ENCODE peak calls at places on chromosome 14, in six cellular contexts. O is K562, W is HepG2, Z is Panc1, J is transverse colon, X is spleen. U is an unnamed sample. For H3K4me1, the result is how much of the 10 kb centered on the place peaks cover.

GRCh38 chr14:39228509-39229221 is 5.0 kb upstream of the MIA2 start:
- DNase-seq in W (no peak), J (no peak), X (no peak), Z (no peak), O (no peak), U (no peak)

GRCh38 chr14:73403181-73403752 is 55.1 kb downstream of the NUMB start:
- DNase-seq in J (no peak), Z (no peak), O (no peak), X (no peak), W (no peak), U (no peak)

GRCh38 chr14:75458305-75458704 is 30.5 kb downstream of the JDP2 start:
- DNase-seq in W (no peak), O (no peak), X (no peak), Z (no peak), J (no peak), U (no peak)

GRCh38 chr14:101442451-101442850 is 118.8 kb upstream of the DIO3 start:
- DNase-seq in O (no peak), Z (no peak), J (no peak), W (no peak), X (peak), U (no peak)

GRCh38 chr14:98077176-98077575 is 1194.8 kb downstream of the BCL11B start:
- DNase-seq in J (no peak), X (no peak), W (no peak), Z (no peak), O (no peak), U (no peak)

GRCh38 chr14:77390188-77390587 is 13.0 kb downstream of the SAMD15 start:
- DNase-seq in X (no peak), Z (no peak), J (no peak), W (peak), O (no peak), U (no peak)

GRCh38 chr14:93095742-93096510 is 19.8 kb downstream of the ITPK1 start:
- DNase-seq in O (no peak), X (no peak), W (no peak), J (no peak), Z (no peak), U (no peak)

GRCh38 chr14:31360919-31361662 is 59.3 kb downstream of the HEATR5A start:
- DNase-seq in O (no peak), W (no peak), Z (peak), X (no peak), J (no peak), U (no peak)

GRCh38 chr14:23430733-23431105 is 4.7 kb downstream of the MYH7 start:
- DNase-seq in W (no peak), J (no peak), X (peak), O (no peak), Z (no peak), U (no peak)

GRCh38 chr14:54085841-54086240 is 129.2 kb upstream of the BMP4 start:
- DNase-seq in X (no peak), Z (no peak), W (no peak), O (no peak), J (no peak), U (no peak)

GRCh38 chr14:76306131-76306530 is 69.8 kb upstream of the ESRRB start:
- DNase-seq in J (no peak), O (no peak), Z (no peak), W (no peak), X (no peak), U (no peak)

GRCh38 chr14:71583246-71583645 is 349.0 kb upstream of the RGS6 start:
- DNase-seq in Z (no peak), J (no peak), O (no peak), W (no peak), X (no peak), U (no peak)

GRCh38 chr14:72451081-72451972 is 442.6 kb downstream of the DPF3 start:
- DNase-seq in X (no peak), O (no peak), Z (no peak), W (no peak), J (peak), U (no peak)

GRCh38 chr14:34749408-34749807 is 35.0 kb upstream of the CFL2 start:
- DNase-seq in X (no peak), O (no peak), W (no peak), Z (no peak), J (no peak), U (no peak)

GRCh38 chr14:25050494-25051170 is 685 bp upstream of the STXBP6 start:
- DNase-seq in O (no peak), X (no peak), W (no peak), Z (no peak), J (no peak), U (no peak)

GRCh38 chr14:73059326-73059725 is 992 bp downstream of the RBM25 start:
- DNase-seq in Z (no peak), J (no peak), O (no peak), X (no peak), W (peak), U (no peak)

GRCh38 chr14:68521952-68522509 is 270.8 kb downstream of the ZFP36L1 start:
- DNase-seq in X (no peak), W (no peak), J (no peak), O (no peak), Z (no peak), U (no peak)

GRCh38 chr14:37241206-37241605 is 43.5 kb downstream of the MIPOL1 start:
- DNase-seq in W (no peak), J (no peak), X (no peak), Z (no peak), O (no peak), U (no peak)

GRCh38 chr14:66109426-66109825 is 376.7 kb upstream of the CCDC196 start:
- DNase-seq in X (no peak), W (no peak), J (no peak), Z (no peak), O (no peak), U (no peak)

GRCh38 chr14:22572562-22573058 is 16.4 kb downstream of the DAD1 start:
- DNase-seq in J (no peak), W (peak), O (no peak), Z (no peak), X (no peak), U (no peak)

GRCh38 chr14:32224731-32225377 is 21.8 kb upstream of the RNU6-8 start:
- DNase-seq in O (peak), Z (no peak), W (peak), J (no peak), X (no peak), U (no peak)

GRCh38 chr14:76480426-76480825 is 104.5 kb downstream of the ESRRB start:
- DNase-seq in X (no peak), J (no peak), O (no peak), W (no peak), Z (no peak), U (no peak)

GRCh38 chr14:46399049-46399448 is 252.5 kb downstream of the RPL10L start:
- DNase-seq in J (peak), Z (no peak), O (no peak), X (no peak), W (no peak), U (no peak)

GRCh38 chr14:23636317-23637211 is at the start of gene DHRS2:
- DNase-seq in X (no peak), O (no peak), Z (no peak), W (peak), J (no peak), U (no peak)

GRCh38 chr14:35051796-35052195 is 5.7 kb downstream of the FAM177A1 start:
- DNase-seq in O (no peak), Z (no peak), J (no peak), W (peak), X (no peak), U (no peak)

GRCh38 chr14:103667671-103668070 is 38.7 kb downstream of the KLC1 start:
- DNase-seq in Z (no peak), J (no peak), W (no peak), X (no peak), O (no peak), U (no peak)

GRCh38 chr14:96590190-96590860 is 88.1 kb downstream of the PAPOLA start:
- DNase-seq in O (no peak), W (no peak), X (peak), J (no peak), Z (no peak), U (no peak)

GRCh38 chr14:64303471-64303917 is 9.3 kb upstream of the ESR2 start:
- DNase-seq in W (peak), J (no peak), X (no peak), O (peak), Z (peak), U (no peak)

GRCh38 chr14:105096206-105096875 is 31.1 kb upstream of the GPR132 start:
- DNase-seq in Z (no peak), X (peak), W (no peak), O (no peak), J (no peak), U (no peak)

GRCh38 chr14:64848239-64848638 is 31.5 kb downstream of the SPTB start:
- DNase-seq in W (no peak), J (no peak), Z (no peak), X (no peak), O (no peak), U (no peak)

GRCh38 chr14:99475179-99475578 is 5.5 kb downstream of the SETD3 start:
- DNase-seq in J (no peak), X (no peak), O (no peak), W (no peak), Z (no peak), U (no peak)

GRCh38 chr14:50311974-50312733 is at the start of the genes DMAC2L and L2HGDH:
- DNase-seq in X (peak), W (peak), Z (peak), O (peak), J (peak), U (peak)
- TF ChIP-seq CTCF in X (no peak), W (peak), Z (peak), O (no peak), J (no peak), U (peak)

DNA sequence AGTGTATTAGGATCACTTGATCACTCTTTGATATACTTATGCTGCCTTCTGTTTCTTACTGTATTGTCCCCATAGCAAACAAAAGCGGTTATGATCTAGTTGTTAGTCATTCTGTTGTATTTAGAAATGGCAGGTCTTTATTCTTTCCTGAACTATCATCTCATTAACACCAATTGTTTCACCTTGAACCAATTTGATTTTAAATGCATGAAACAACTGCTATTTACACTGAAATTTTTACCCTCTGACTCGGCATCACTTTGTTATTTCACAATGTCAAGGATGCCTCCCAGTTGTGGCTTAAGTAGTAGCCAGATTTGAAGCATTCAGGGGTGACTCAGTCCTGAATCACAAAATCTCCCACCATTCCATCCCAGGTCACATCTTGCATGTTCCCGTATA is 303.5 kb downstream of the EGLN3 start:
- DNase-seq in X (no peak), Z (peak), W (no peak), O (no peak), J (no peak), U (no peak)
- TF ChIP-seq POLR2AphosphoS5 in X (no peak), Z (no peak), W (no peak), O (no peak), J (no peak), U (no peak)

DNA sequence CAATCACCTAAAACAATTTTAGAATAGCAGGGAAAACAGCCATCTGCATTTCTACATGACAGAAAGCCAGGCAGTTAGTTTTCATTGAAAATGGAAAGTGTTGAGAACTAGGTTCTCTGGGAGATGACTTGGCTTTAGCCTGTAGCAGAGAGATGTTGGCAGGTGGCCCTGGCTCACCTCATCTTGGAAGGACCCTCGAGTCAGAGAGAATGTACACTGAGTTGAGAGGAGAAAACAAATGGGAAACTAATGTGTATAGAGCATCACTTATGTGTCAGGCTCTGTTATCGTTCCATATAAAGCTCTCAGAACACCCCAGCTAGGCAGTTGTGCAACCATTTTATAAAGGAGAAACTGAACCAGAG is 51.9 kb downstream of the SUSD6 start:
- DNase-seq in Z (no peak), O (no peak), X (no peak), J (no peak), W (no peak), U (no peak)
- H3K4me1 ChIP-seq in Z (under half), O (under half), X (half or more), J (half or more), W (half or more), U (under half)

DNA sequence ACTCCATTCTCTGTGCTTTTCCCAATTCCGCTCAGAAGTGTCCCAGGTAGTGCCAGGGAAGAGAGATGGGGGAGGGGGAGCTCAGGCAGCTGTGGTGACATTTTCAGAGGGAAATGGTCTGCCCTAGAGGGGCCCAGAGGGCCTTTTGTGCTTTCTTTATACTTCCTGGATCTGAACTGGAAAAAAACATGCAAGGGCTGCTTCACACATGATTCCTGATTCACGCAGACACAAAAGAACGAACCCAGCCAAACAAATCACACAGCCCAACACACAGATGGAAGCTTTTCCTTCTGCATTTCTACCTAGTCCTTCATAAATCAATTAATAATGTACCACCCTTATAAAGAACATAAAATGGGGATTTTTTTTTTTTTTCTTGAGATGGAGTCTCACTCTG is 26.5 kb downstream of the GPR68 start:
- DNase-seq in X (no peak), W (no peak), O (no peak), Z (no peak), J (no peak), U (no peak)
- TF ChIP-seq CTCF in X (no peak), W (no peak), O (no peak), Z (no peak), J (no peak), U (no peak)

GRCh38 chr14:60723218-60724079 is 702 bp downstream of the SIX4 start:
- DNase-seq in O (peak), X (peak), W (no peak), Z (no peak), J (peak), U (peak)
- TF ChIP-seq POLR2AphosphoS5 in O (no peak), X (no peak), W (no peak), Z (no peak), J (no peak), U (no peak)

GRCh38 chr14:94965551-94966339 is 191.6 kb downstream of the DICER1 start:
- DNase-seq in J (no peak), Z (no peak), W (no peak), X (no peak), O (no peak), U (peak)
- H3K4me1 ChIP-seq in J (under half), Z (under half), W (under half), X (under half), O (under half), U (under half)